ENCODE peak calls at places on chromosomes 6 and 20, in seven cellular contexts. One of them, this sample, is unnamed.

GRCh38 chr6:102619585-102619984 is 1226.1 kb downstream of the GRIK2 start:
- DNase-seq in GM19239: no peak
- DNase-seq in EL: peak; percentile 11
- DNase-seq in RPMI8226: peak; percentile 6
- DNase-seq in fibroblast of mammary gland: peak; percentile 0
- DNase-seq in left colon: no peak
- DNase-seq in mammary epithelial cell: peak; percentile 3
- DNase-seq in this sample: peak; percentile 44

GRCh38 chr6:28710466-28711191 is 184.9 kb downstream of the GPX5 start:
- DNase-seq in left colon: no peak
- DNase-seq in fibroblast of mammary gland: peak; percentile 82
- DNase-seq in mammary epithelial cell: peak; percentile 67
- DNase-seq in RPMI8226: peak; percentile 69
- DNase-seq in EL: peak; percentile 78
- DNase-seq in GM19239: no peak
- DNase-seq in this sample: peak; percentile 84

GRCh38 chr6:152151930-152152329 is 344.4 kb downstream of the ESR1 start:
- DNase-seq in mammary epithelial cell: no peak
- DNase-seq in fibroblast of mammary gland: no peak
- DNase-seq in left colon: no peak
- DNase-seq in GM19239: no peak
- DNase-seq in EL: no peak
- DNase-seq in RPMI8226: no peak
- DNase-seq in this sample: no peak

GRCh38 chr6:44156494-44157151 is 2.0 kb upstream of the CAPN11 start:
- DNase-seq in RPMI8226: no peak
- DNase-seq in mammary epithelial cell: no peak
- DNase-seq in left colon: peak; percentile 38
- DNase-seq in EL: no peak
- DNase-seq in fibroblast of mammary gland: no peak
- DNase-seq in GM19239: no peak
- DNase-seq in this sample: no peak

GRCh38 chr20:4470375-4470774 is 251.3 kb upstream of the PRND start:
- DNase-seq in RPMI8226: peak; percentile 72
- DNase-seq in fibroblast of mammary gland: peak; percentile 80
- DNase-seq in EL: peak; percentile 89
- DNase-seq in GM19239: no peak
- DNase-seq in mammary epithelial cell: no peak
- DNase-seq in left colon: no peak
- DNase-seq in this sample: peak; percentile 49

GRCh38 chr6:155201461-155202226 is 62.2 kb upstream of the CLDN20 start:
- DNase-seq in mammary epithelial cell: peak; percentile 84
- DNase-seq in RPMI8226: no peak
- DNase-seq in fibroblast of mammary gland: peak; percentile 65
- DNase-seq in GM19239: no peak
- DNase-seq in left colon: no peak
- DNase-seq in EL: peak; percentile 93
- DNase-seq in this sample: peak; percentile 92

GRCh38 chr20:13493143-13493542 is 145.6 kb downstream of the TASP1 start:
- DNase-seq in fibroblast of mammary gland: no peak
- DNase-seq in EL: no peak
- DNase-seq in left colon: no peak
- DNase-seq in RPMI8226: no peak
- DNase-seq in mammary epithelial cell: no peak
- DNase-seq in GM19239: no peak
- DNase-seq in this sample: no peak

GRCh38 chr20:10261702-10262101 is 43.1 kb downstream of the SNAP25 start:
- DNase-seq in GM19239: no peak
- DNase-seq in RPMI8226: no peak
- DNase-seq in EL: no peak
- DNase-seq in left colon: no peak
- DNase-seq in fibroblast of mammary gland: no peak
- DNase-seq in mammary epithelial cell: no peak
- DNase-seq in this sample: no peak

GRCh38 chr6:124567401-124567800 is 394.8 kb upstream of the RNF217 start:
- DNase-seq in fibroblast of mammary gland: no peak
- DNase-seq in left colon: no peak
- DNase-seq in EL: no peak
- DNase-seq in mammary epithelial cell: no peak
- DNase-seq in RPMI8226: no peak
- DNase-seq in GM19239: no peak
- DNase-seq in this sample: no peak

GRCh38 chr6:89433637-89434499 is 916 bp downstream of the ANKRD6 start:
- DNase-seq in RPMI8226: peak; percentile 3
- DNase-seq in fibroblast of mammary gland: no peak
- DNase-seq in mammary epithelial cell: peak; percentile 46
- DNase-seq in GM19239: peak; percentile 27
- DNase-seq in left colon: peak; percentile 27
- DNase-seq in EL: no peak
- DNase-seq in this sample: no peak

GRCh38 chr6:120378582-120379220 is 955.6 kb downstream of the TBC1D32 start:
- DNase-seq in fibroblast of mammary gland: peak; percentile 69
- DNase-seq in left colon: no peak
- DNase-seq in RPMI8226: peak; percentile 26
- DNase-seq in EL: peak; percentile 10
- DNase-seq in GM19239: peak; percentile 4
- DNase-seq in mammary epithelial cell: peak; percentile 40
- DNase-seq in this sample: peak; percentile 41

GRCh38 chr6:154683756-154684523 is 49.3 kb upstream of the SCAF8 start:
- DNase-seq in RPMI8226: peak; percentile 35
- DNase-seq in GM19239: peak; percentile 63
- DNase-seq in fibroblast of mammary gland: peak; percentile 42
- DNase-seq in EL: peak; percentile 41
- DNase-seq in mammary epithelial cell: peak; percentile 13
- DNase-seq in left colon: no peak
- DNase-seq in this sample: peak; percentile 64

GRCh38 chr6:142013286-142013685 is 119.4 kb upstream of the GJE1 start:
- DNase-seq in GM19239: no peak
- DNase-seq in mammary epithelial cell: peak; percentile 89
- DNase-seq in EL: peak; percentile 93
- DNase-seq in left colon: no peak
- DNase-seq in RPMI8226: no peak
- DNase-seq in fibroblast of mammary gland: peak; percentile 92
- DNase-seq in this sample: peak; percentile 99

GRCh38 chr6:19465760-19466159 is 371.4 kb upstream of the ID4 start:
- DNase-seq in RPMI8226: no peak
- DNase-seq in GM19239: no peak
- DNase-seq in fibroblast of mammary gland: peak; percentile 84
- DNase-seq in mammary epithelial cell: no peak
- DNase-seq in EL: peak; percentile 49
- DNase-seq in left colon: no peak
- DNase-seq in this sample: peak; percentile 40

GRCh38 chr6:158648682-158649131 is 1.1 kb upstream of the SYTL3 start:
- DNase-seq in GM19239: no peak
- DNase-seq in RPMI8226: no peak
- DNase-seq in fibroblast of mammary gland: peak; percentile 94
- DNase-seq in mammary epithelial cell: peak; percentile 90
- DNase-seq in left colon: no peak
- DNase-seq in EL: peak; percentile 91
- DNase-seq in this sample: peak; percentile 97

GRCh38 chr20:19690462-19690861 is 67.6 kb upstream of the RIN2 start:
- DNase-seq in fibroblast of mammary gland: no peak
- DNase-seq in left colon: no peak
- DNase-seq in mammary epithelial cell: no peak
- DNase-seq in EL: no peak
- DNase-seq in RPMI8226: no peak
- DNase-seq in GM19239: no peak
- DNase-seq in this sample: no peak

GRCh38 chr6:145561095-145561820 is 174.1 kb downstream of the EPM2A start:
- DNase-seq in fibroblast of mammary gland: no peak
- DNase-seq in GM19239: no peak
- DNase-seq in left colon: no peak
- DNase-seq in EL: no peak
- DNase-seq in mammary epithelial cell: peak; percentile 77
- DNase-seq in RPMI8226: no peak
- DNase-seq in this sample: peak; percentile 14

GRCh38 chr6:18148304-18149025 is 6.4 kb downstream of the TPMT start:
- DNase-seq in mammary epithelial cell: peak; percentile 96
- DNase-seq in fibroblast of mammary gland: peak; percentile 98
- DNase-seq in RPMI8226: no peak
- DNase-seq in left colon: peak; percentile 43
- DNase-seq in EL: peak; percentile 96
- DNase-seq in GM19239: no peak
- DNase-seq in this sample: peak; percentile 95

GRCh38 chr20:22561965-22562581 is 22.3 kb downstream of the FOXA2 start:
- DNase-seq in RPMI8226: no peak
- DNase-seq in GM19239: no peak
- DNase-seq in EL: no peak
- DNase-seq in fibroblast of mammary gland: no peak
- DNase-seq in mammary epithelial cell: no peak
- DNase-seq in left colon: no peak
- DNase-seq in this sample: no peak

GRCh38 chr20:54909702-54910101 is 434.3 kb downstream of the DOK5 start:
- DNase-seq in fibroblast of mammary gland: no peak
- DNase-seq in RPMI8226: no peak
- DNase-seq in mammary epithelial cell: no peak
- DNase-seq in left colon: no peak
- DNase-seq in GM19239: no peak
- DNase-seq in EL: no peak
- DNase-seq in this sample: no peak

GRCh38 chr6:149925253-149925973 is 2.5 kb upstream of the RAET1G start:
- DNase-seq in EL: peak; percentile 26
- DNase-seq in mammary epithelial cell: no peak
- DNase-seq in GM19239: no peak
- DNase-seq in fibroblast of mammary gland: peak; percentile 16
- DNase-seq in left colon: peak; percentile 49
- DNase-seq in RPMI8226: no peak
- DNase-seq in this sample: no peak

GRCh38 chr20:60967431-60968316 is 284.4 kb upstream of the CDH4 start:
- DNase-seq in left colon: no peak
- DNase-seq in fibroblast of mammary gland: no peak
- DNase-seq in mammary epithelial cell: no peak
- DNase-seq in EL: no peak
- DNase-seq in RPMI8226: no peak
- DNase-seq in GM19239: no peak
- DNase-seq in this sample: no peak

GRCh38 chr6:13351271-13351670 is 22.9 kb upstream of the TBC1D7 start:
- DNase-seq in RPMI8226: no peak
- DNase-seq in EL: no peak
- DNase-seq in fibroblast of mammary gland: no peak
- DNase-seq in mammary epithelial cell: no peak
- DNase-seq in GM19239: no peak
- DNase-seq in left colon: no peak
- DNase-seq in this sample: no peak

GRCh38 chr6:26223677-26224546 is 136.7 kb downstream of the HFE start:
- DNase-seq in fibroblast of mammary gland: peak; percentile 84
- DNase-seq in mammary epithelial cell: peak; percentile 91
- DNase-seq in EL: peak; percentile 93
- DNase-seq in GM19239: no peak
- DNase-seq in RPMI8226: no peak
- DNase-seq in left colon: peak; percentile 79
- DNase-seq in this sample: peak; percentile 97

This sample was measured in ELR.